ENCODE peak calls at places on chromosomes 2 and 18, in five cellular contexts. M is NCI-H1092, L is posterior cingulate gyrus, N is WERI-Rb-1, E is left ventricle myocardium inferior. C is an unnamed sample.

GRCh38 chr2:170847716-170848115 is 31.0 kb downstream of the GAD1 start:
- DNase-seq in M (no peak), L (no peak), N (no peak), E (no peak), C (no peak)

GRCh38 chr2:158015428-158016076 is 86.1 kb upstream of the UPP2 start:
- DNase-seq in M (no peak), L (no peak), N (no peak), E (no peak), C (no peak)

GRCh38 chr2:236855866-236856855 is 229.5 kb upstream of the COPS8 start:
- DNase-seq in M (no peak), L (no peak), N (no peak), E (no peak), C (no peak)

GRCh38 chr18:23992941-23993280 is 21.6 kb upstream of the TTC39C start:
- DNase-seq in M (no peak), L (no peak), N (no peak), E (no peak), C (no peak)

GRCh38 chr2:70977605-70978205 is 725 bp upstream of the ANKRD53 start:
- DNase-seq in M (no peak), L (no peak), N (no peak), E (no peak), C (no peak)

GRCh38 chr2:158414538-158414937 is 42.0 kb downstream of the CCDC148 start:
- DNase-seq in M (no peak), L (no peak), N (no peak), E (no peak), C (no peak)

GRCh38 chr2:20629581-20630291 is 21.2 kb downstream of the HS1BP3 start:
- DNase-seq in M (no peak), L (peak), N (no peak), E (peak), C (no peak)

GRCh38 chr2:133177196-133177595 is 391.1 kb downstream of the NCKAP5 start:
- DNase-seq in M (no peak), L (no peak), N (no peak), E (no peak), C (no peak)

GRCh38 chr2:122634261-122634660 is 878.8 kb downstream of the TSN start:
- DNase-seq in M (no peak), L (no peak), N (no peak), E (no peak), C (no peak)

GRCh38 chr2:163610817-163611556 is 124.8 kb downstream of the FIGN start:
- DNase-seq in M (no peak), L (peak), N (peak), E (no peak), C (no peak)

GRCh38 chr18:24915547-24915946 is 436.4 kb downstream of the ZNF521 start:
- DNase-seq in M (no peak), L (no peak), N (no peak), E (no peak), C (no peak)

GRCh38 chr18:55637204-55637603 is 49.2 kb upstream of the TCF4 start:
- DNase-seq in M (no peak), L (no peak), N (no peak), E (no peak), C (no peak)

GRCh38 chr2:70010222-70011111 is 49.0 kb upstream of the ASPRV1 start:
- DNase-seq in M (no peak), L (no peak), N (no peak), E (no peak), C (no peak)

GRCh38 chr2:141200191-141200590 is 930.6 kb downstream of the LRP1B start:
- DNase-seq in M (no peak), L (no peak), N (no peak), E (no peak), C (no peak)

GRCh38 chr18:28176674-28176932 is 327 bp downstream of the CDH2 start:
- DNase-seq in M (no peak), L (peak), N (no peak), E (no peak), C (no peak)

GRCh38 chr2:219081096-219081495 is 20.4 kb upstream of the IHH start:
- DNase-seq in M (no peak), L (no peak), N (no peak), E (no peak), C (no peak)

GRCh38 chr18:57352761-57353136 is 392 bp downstream of the ST8SIA3 start:
- DNase-seq in M (no peak), L (peak), N (peak), E (no peak), C (no peak)

GRCh38 chr2:26786207-26787023 is 559 bp downstream of the CENPA start:
- DNase-seq in M (no peak), L (no peak), N (no peak), E (no peak), C (no peak)

GRCh38 chr2:241811952-241812729 is 3.1 kb downstream of the NEU4 start:
- DNase-seq in M (no peak), L (no peak), N (no peak), E (no peak), C (no peak)

GRCh38 chr2:179525340-179525739 is 260.7 kb upstream of the SESTD1 start:
- DNase-seq in M (no peak), L (no peak), N (no peak), E (no peak), C (no peak)

GRCh38 chr2:189124175-189124574 is 55.4 kb downstream of the COL5A2 start:
- DNase-seq in M (no peak), L (no peak), N (no peak), E (no peak), C (no peak)

GRCh38 chr2:228681426-228681825 is 499.9 kb upstream of the SPHKAP start:
- DNase-seq in M (no peak), L (no peak), N (no peak), E (no peak), C (no peak)

GRCh38 chr2:118974103-118974911 is 32.3 kb downstream of the MARCO start:
- DNase-seq in M (no peak), L (no peak), N (no peak), E (no peak), C (no peak)

GRCh38 chr2:48419884-48420511 is 110.0 kb upstream of the STON1 start:
- DNase-seq in M (no peak), L (peak), N (peak), E (peak), C (no peak)

GRCh38 chr2:163312723-163313122 is 423.1 kb downstream of the FIGN start:
- DNase-seq in M (no peak), L (no peak), N (no peak), E (no peak), C (no peak)